ENCODE peak calls at places on chromosomes 6 and 20, in five cellular contexts. One of them, this sample, is unnamed.

GRCh38 chr20:32456869-32457421 is 98.8 kb downstream of the ASXL1 start:
- DNase-seq in AG04450: no peak
- DNase-seq in activated T-cell treated with anti-CD3 and anti-CD28 coated beads, Interleukin-2, amount 50 U/mL, for 4 hours: peak; percentile 21
- DNase-seq in bronchial epithelial cell: no peak
- DNase-seq in kidney tubule cell: peak; percentile 71
- DNase-seq in this sample: peak; percentile 58

GRCh38 chr6:151494235-151494950 is 576 bp downstream of the CCDC170 start:
- DNase-seq in kidney tubule cell: peak; percentile 74
- DNase-seq in activated T-cell treated with anti-CD3 and anti-CD28 coated beads, Interleukin-2, amount 50 U/mL, for 4 hours: no peak
- DNase-seq in AG04450: no peak
- DNase-seq in bronchial epithelial cell: peak; percentile 25
- DNase-seq in this sample: peak; percentile 58

GRCh38 chr6:16168858-16169257 is 40.0 kb downstream of the MYLIP start:
- DNase-seq in activated T-cell treated with anti-CD3 and anti-CD28 coated beads, Interleukin-2, amount 50 U/mL, for 4 hours: no peak
- DNase-seq in bronchial epithelial cell: peak; percentile 27
- DNase-seq in kidney tubule cell: peak; percentile 9
- DNase-seq in AG04450: no peak
- DNase-seq in this sample: peak; percentile 68

GRCh38 chr6:167676666-167677421 is 149.9 kb upstream of the AFDN start:
- DNase-seq in kidney tubule cell: no peak
- DNase-seq in AG04450: no peak
- DNase-seq in activated T-cell treated with anti-CD3 and anti-CD28 coated beads, Interleukin-2, amount 50 U/mL, for 4 hours: no peak
- DNase-seq in bronchial epithelial cell: no peak
- DNase-seq in this sample: peak; percentile 54

GRCh38 chr6:125853740-125854139 is 63.0 kb downstream of the NCOA7 start:
- DNase-seq in AG04450: no peak
- DNase-seq in bronchial epithelial cell: no peak
- DNase-seq in kidney tubule cell: no peak
- DNase-seq in activated T-cell treated with anti-CD3 and anti-CD28 coated beads, Interleukin-2, amount 50 U/mL, for 4 hours: no peak
- DNase-seq in this sample: no peak

GRCh38 chr6:97919046-97919445 is 636.0 kb upstream of the MMS22L start:
- DNase-seq in kidney tubule cell: no peak
- DNase-seq in bronchial epithelial cell: peak; percentile 52
- DNase-seq in AG04450: no peak
- DNase-seq in activated T-cell treated with anti-CD3 and anti-CD28 coated beads, Interleukin-2, amount 50 U/mL, for 4 hours: no peak
- DNase-seq in this sample: no peak

GRCh38 chr6:10412948-10413849 is 1.7 kb downstream of the TFAP2A start:
- DNase-seq in bronchial epithelial cell: peak; percentile 72
- DNase-seq in activated T-cell treated with anti-CD3 and anti-CD28 coated beads, Interleukin-2, amount 50 U/mL, for 4 hours: no peak
- DNase-seq in AG04450: no peak
- DNase-seq in kidney tubule cell: peak; percentile 44
- DNase-seq in this sample: no peak

GRCh38 chr6:26366504-26366903 is 1.5 kb downstream of the BTN3A2 start:
- DNase-seq in kidney tubule cell: no peak
- DNase-seq in activated T-cell treated with anti-CD3 and anti-CD28 coated beads, Interleukin-2, amount 50 U/mL, for 4 hours: no peak
- DNase-seq in AG04450: no peak
- DNase-seq in bronchial epithelial cell: no peak
- DNase-seq in this sample: no peak

GRCh38 chr20:62952373-62953166 is at the start of gene SLC17A9:
- DNase-seq in activated T-cell treated with anti-CD3 and anti-CD28 coated beads, Interleukin-2, amount 50 U/mL, for 4 hours: no peak
- DNase-seq in AG04450: no peak
- DNase-seq in bronchial epithelial cell: no peak
- DNase-seq in kidney tubule cell: peak; percentile 53
- DNase-seq in this sample: peak; percentile 60

GRCh38 chr6:111361648-111362047 is 121.4 kb downstream of the REV3L start:
- DNase-seq in activated T-cell treated with anti-CD3 and anti-CD28 coated beads, Interleukin-2, amount 50 U/mL, for 4 hours: no peak
- DNase-seq in AG04450: peak; percentile 15
- DNase-seq in bronchial epithelial cell: peak; percentile 21
- DNase-seq in kidney tubule cell: peak; percentile 52
- DNase-seq in this sample: peak; percentile 60

GRCh38 chr6:132683543-132683942 is 24.6 kb upstream of the TAAR1 start:
- DNase-seq in bronchial epithelial cell: peak; percentile 90
- DNase-seq in kidney tubule cell: peak; percentile 64
- DNase-seq in AG04450: no peak
- DNase-seq in activated T-cell treated with anti-CD3 and anti-CD28 coated beads, Interleukin-2, amount 50 U/mL, for 4 hours: no peak
- DNase-seq in this sample: no peak

GRCh38 chr6:112037783-112038216 is 16.1 kb upstream of the CCN6 start:
- DNase-seq in AG04450: peak; percentile 57
- DNase-seq in activated T-cell treated with anti-CD3 and anti-CD28 coated beads, Interleukin-2, amount 50 U/mL, for 4 hours: no peak
- DNase-seq in kidney tubule cell: peak; percentile 97
- DNase-seq in bronchial epithelial cell: peak; percentile 51
- DNase-seq in this sample: peak; percentile 92

GRCh38 chr6:46491201-46491788 is at the start of gene RCAN2:
- DNase-seq in bronchial epithelial cell: peak; percentile 29
- DNase-seq in activated T-cell treated with anti-CD3 and anti-CD28 coated beads, Interleukin-2, amount 50 U/mL, for 4 hours: no peak
- DNase-seq in AG04450: no peak
- DNase-seq in kidney tubule cell: peak; percentile 74
- DNase-seq in this sample: peak; percentile 29

GRCh38 chr6:56890683-56891429 is 64.1 kb upstream of the BEND6 start:
- DNase-seq in activated T-cell treated with anti-CD3 and anti-CD28 coated beads, Interleukin-2, amount 50 U/mL, for 4 hours: no peak
- DNase-seq in bronchial epithelial cell: peak; percentile 78
- DNase-seq in AG04450: peak; percentile 89
- DNase-seq in kidney tubule cell: peak; percentile 72
- DNase-seq in this sample: peak; percentile 77

GRCh38 chr6:37602801-37603200 is 94.9 kb downstream of the MDGA1 start:
- DNase-seq in bronchial epithelial cell: no peak
- DNase-seq in kidney tubule cell: no peak
- DNase-seq in AG04450: no peak
- DNase-seq in activated T-cell treated with anti-CD3 and anti-CD28 coated beads, Interleukin-2, amount 50 U/mL, for 4 hours: no peak
- DNase-seq in this sample: no peak

GRCh38 chr6:148090326-148090725 is 252.3 kb upstream of the SASH1 start:
- DNase-seq in AG04450: no peak
- DNase-seq in activated T-cell treated with anti-CD3 and anti-CD28 coated beads, Interleukin-2, amount 50 U/mL, for 4 hours: no peak
- DNase-seq in bronchial epithelial cell: no peak
- DNase-seq in kidney tubule cell: no peak
- DNase-seq in this sample: peak; percentile 70

GRCh38 chr6:36691011-36691410 is 6.6 kb upstream of the RAB44 start:
- DNase-seq in kidney tubule cell: peak; percentile 22
- DNase-seq in AG04450: no peak
- DNase-seq in bronchial epithelial cell: no peak
- DNase-seq in activated T-cell treated with anti-CD3 and anti-CD28 coated beads, Interleukin-2, amount 50 U/mL, for 4 hours: no peak
- DNase-seq in this sample: no peak

GRCh38 chr6:75266716-75267291 is 17.8 kb downstream of the TMEM30A start:
- DNase-seq in bronchial epithelial cell: peak; percentile 66
- DNase-seq in AG04450: no peak
- DNase-seq in kidney tubule cell: peak; percentile 59
- DNase-seq in activated T-cell treated with anti-CD3 and anti-CD28 coated beads, Interleukin-2, amount 50 U/mL, for 4 hours: no peak
- DNase-seq in this sample: peak; percentile 79

GRCh38 chr6:33692078-33692759 is 19.3 kb downstream of the UQCC2 start:
- DNase-seq in bronchial epithelial cell: no peak
- DNase-seq in activated T-cell treated with anti-CD3 and anti-CD28 coated beads, Interleukin-2, amount 50 U/mL, for 4 hours: no peak
- DNase-seq in AG04450: no peak
- DNase-seq in kidney tubule cell: no peak
- DNase-seq in this sample: no peak

GRCh38 chr6:41728073-41728936 is 7.1 kb downstream of the TFEB start:
- DNase-seq in kidney tubule cell: no peak
- DNase-seq in AG04450: no peak
- DNase-seq in bronchial epithelial cell: no peak
- DNase-seq in activated T-cell treated with anti-CD3 and anti-CD28 coated beads, Interleukin-2, amount 50 U/mL, for 4 hours: no peak
- DNase-seq in this sample: no peak

GRCh38 chr6:143098054-143098673 is 37.5 kb downstream of the AIG1 start:
- DNase-seq in bronchial epithelial cell: no peak
- DNase-seq in AG04450: no peak
- DNase-seq in kidney tubule cell: no peak
- DNase-seq in activated T-cell treated with anti-CD3 and anti-CD28 coated beads, Interleukin-2, amount 50 U/mL, for 4 hours: no peak
- DNase-seq in this sample: peak; percentile 22

GRCh38 chr6:50602191-50602810 is 111.0 kb upstream of the TFAP2D start:
- DNase-seq in kidney tubule cell: peak; percentile 48
- DNase-seq in bronchial epithelial cell: peak; percentile 42
- DNase-seq in activated T-cell treated with anti-CD3 and anti-CD28 coated beads, Interleukin-2, amount 50 U/mL, for 4 hours: no peak
- DNase-seq in AG04450: no peak
- DNase-seq in this sample: peak; percentile 52

GRCh38 chr6:90790696-90791095 is 203.8 kb upstream of the MAP3K7 start:
- DNase-seq in activated T-cell treated with anti-CD3 and anti-CD28 coated beads, Interleukin-2, amount 50 U/mL, for 4 hours: no peak
- DNase-seq in kidney tubule cell: peak; percentile 53
- DNase-seq in bronchial epithelial cell: peak; percentile 85
- DNase-seq in AG04450: peak; percentile 33
- DNase-seq in this sample: no peak

GRCh38 chr20:25553819-25554296 is 31.5 kb downstream of the NINL start:
- DNase-seq in bronchial epithelial cell: no peak
- DNase-seq in AG04450: no peak
- DNase-seq in kidney tubule cell: peak; percentile 87
- DNase-seq in activated T-cell treated with anti-CD3 and anti-CD28 coated beads, Interleukin-2, amount 50 U/mL, for 4 hours: no peak
- DNase-seq in this sample: peak; percentile 45

GRCh38 chr20:53956013-53956715 is 114.2 kb downstream of the BCAS1 start:
- DNase-seq in AG04450: no peak
- DNase-seq in bronchial epithelial cell: no peak
- DNase-seq in kidney tubule cell: no peak
- DNase-seq in activated T-cell treated with anti-CD3 and anti-CD28 coated beads, Interleukin-2, amount 50 U/mL, for 4 hours: no peak
- DNase-seq in this sample: no peak

GRCh38 chr20:57386762-57387161 is 4.4 kb upstream of the RBM38 start:
- DNase-seq in AG04450: no peak
- DNase-seq in kidney tubule cell: no peak
- DNase-seq in bronchial epithelial cell: no peak
- DNase-seq in activated T-cell treated with anti-CD3 and anti-CD28 coated beads, Interleukin-2, amount 50 U/mL, for 4 hours: no peak
- DNase-seq in this sample: no peak

GRCh38 chr20:1838479-1839279 is 56.5 kb upstream of the SIRPA start:
- DNase-seq in kidney tubule cell: no peak
- DNase-seq in AG04450: no peak
- DNase-seq in activated T-cell treated with anti-CD3 and anti-CD28 coated beads, Interleukin-2, amount 50 U/mL, for 4 hours: no peak
- DNase-seq in bronchial epithelial cell: no peak
- DNase-seq in this sample: no peak

GRCh38 chr20:4014031-4014474 is 1.3 kb downstream of the RNF24 start:
- DNase-seq in activated T-cell treated with anti-CD3 and anti-CD28 coated beads, Interleukin-2, amount 50 U/mL, for 4 hours: no peak
- DNase-seq in kidney tubule cell: peak; percentile 86
- DNase-seq in bronchial epithelial cell: peak; percentile 90
- DNase-seq in AG04450: peak; percentile 47
- DNase-seq in this sample: peak; percentile 83

GRCh38 chr6:7879980-7880717 is 30.4 kb downstream of the TXNDC5 start:
- DNase-seq in AG04450: no peak
- DNase-seq in kidney tubule cell: peak; percentile 16
- DNase-seq in activated T-cell treated with anti-CD3 and anti-CD28 coated beads, Interleukin-2, amount 50 U/mL, for 4 hours: no peak
- DNase-seq in bronchial epithelial cell: no peak
- DNase-seq in this sample: no peak

GRCh38 chr6:157226026-157226639 is 97.2 kb downstream of the TMEM242 start:
- DNase-seq in bronchial epithelial cell: no peak
- DNase-seq in kidney tubule cell: no peak
- DNase-seq in AG04450: no peak
- DNase-seq in activated T-cell treated with anti-CD3 and anti-CD28 coated beads, Interleukin-2, amount 50 U/mL, for 4 hours: no peak
- DNase-seq in this sample: no peak

GRCh38 chr6:132544826-132545225 is 6.7 kb downstream of the TAAR9 start:
- DNase-seq in kidney tubule cell: no peak
- DNase-seq in bronchial epithelial cell: no peak
- DNase-seq in AG04450: no peak
- DNase-seq in activated T-cell treated with anti-CD3 and anti-CD28 coated beads, Interleukin-2, amount 50 U/mL, for 4 hours: no peak
- DNase-seq in this sample: no peak

GRCh38 chr6:37579444-37580067 is 79.9 kb upstream of the CCDC167 start:
- DNase-seq in bronchial epithelial cell: no peak
- DNase-seq in AG04450: no peak
- DNase-seq in activated T-cell treated with anti-CD3 and anti-CD28 coated beads, Interleukin-2, amount 50 U/mL, for 4 hours: no peak
- DNase-seq in kidney tubule cell: no peak
- DNase-seq in this sample: no peak

GRCh38 chr6:169978615-169979161 is 227.3 kb downstream of the ERMARD start:
- DNase-seq in activated T-cell treated with anti-CD3 and anti-CD28 coated beads, Interleukin-2, amount 50 U/mL, for 4 hours: no peak
- DNase-seq in bronchial epithelial cell: peak; percentile 97
- DNase-seq in kidney tubule cell: no peak
- DNase-seq in AG04450: no peak
- DNase-seq in this sample: peak; percentile 29

GRCh38 chr20:62822788-62823651 is 6.2 kb downstream of the COL9A3 start:
- DNase-seq in AG04450: no peak
- DNase-seq in bronchial epithelial cell: peak; percentile 31
- DNase-seq in activated T-cell treated with anti-CD3 and anti-CD28 coated beads, Interleukin-2, amount 50 U/mL, for 4 hours: no peak
- DNase-seq in kidney tubule cell: peak; percentile 61
- DNase-seq in this sample: peak; percentile 57

GRCh38 chr6:30325873-30326445 is 768 bp upstream of the TRIM39 start:
- DNase-seq in AG04450: no peak
- DNase-seq in activated T-cell treated with anti-CD3 and anti-CD28 coated beads, Interleukin-2, amount 50 U/mL, for 4 hours: peak; percentile 42
- DNase-seq in kidney tubule cell: peak; percentile 85
- DNase-seq in bronchial epithelial cell: peak; percentile 68
- DNase-seq in this sample: no peak

GRCh38 chr6:15171026-15171425 is 74.8 kb upstream of the JARID2 start:
- DNase-seq in activated T-cell treated with anti-CD3 and anti-CD28 coated beads, Interleukin-2, amount 50 U/mL, for 4 hours: no peak
- DNase-seq in kidney tubule cell: no peak
- DNase-seq in bronchial epithelial cell: no peak
- DNase-seq in AG04450: no peak
- DNase-seq in this sample: no peak

GRCh38 chr20:42193119-42193518 is 574.9 kb upstream of the CHD6 start:
- DNase-seq in kidney tubule cell: no peak
- DNase-seq in AG04450: no peak
- DNase-seq in activated T-cell treated with anti-CD3 and anti-CD28 coated beads, Interleukin-2, amount 50 U/mL, for 4 hours: no peak
- DNase-seq in bronchial epithelial cell: no peak
- DNase-seq in this sample: no peak

GRCh38 chr6:101150226-101150625 is 243.3 kb upstream of the GRIK2 start:
- DNase-seq in activated T-cell treated with anti-CD3 and anti-CD28 coated beads, Interleukin-2, amount 50 U/mL, for 4 hours: no peak
- DNase-seq in AG04450: no peak
- DNase-seq in kidney tubule cell: no peak
- DNase-seq in bronchial epithelial cell: no peak
- DNase-seq in this sample: no peak

This sample was measured in dermis blood vessel endothelial cell.